ENCODE peak calls at places on chromosomes 16 and 17, in five cellular contexts. S, X, H, A and O are unnamed samples.

GRCh38 chr16:82694239-82694874 is 67.6 kb downstream of the CDH13 start:
- DNase-seq in A (no peak), S (no peak), X (no peak), H (no peak), O (no peak)

GRCh38 chr16:2895813-2896212 is 12.8 kb downstream of the FLYWCH2 start:
- DNase-seq in H (no peak), A (peak), S (no peak), X (no peak), O (no peak)

GRCh38 chr16:82195917-82196494 is 26.0 kb upstream of the MPHOSPH6 start:
- DNase-seq in X (no peak), A (no peak), H (no peak), S (no peak), O (no peak)

GRCh38 chr16:68074850-68075249 is 10.3 kb upstream of the NFATC3 start:
- DNase-seq in X (peak), H (no peak), S (no peak), A (no peak), O (no peak)

GRCh38 chr16:22721497-22722100 is 92.4 kb upstream of the HS3ST2 start:
- DNase-seq in S (no peak), H (no peak), X (no peak), A (no peak), O (peak)

GRCh38 chr17:73498176-73498575 is 146.1 kb downstream of the SDK2 start:
- DNase-seq in S (no peak), X (no peak), A (no peak), H (no peak), O (no peak)

GRCh38 chr17:78240012-78240655 is 8.7 kb downstream of the TMEM235 start:
- DNase-seq in H (no peak), S (no peak), A (no peak), X (no peak), O (no peak)

GRCh38 chr17:37259030-37259735 is 116.6 kb upstream of the C17orf78 start:
- DNase-seq in A (no peak), H (no peak), X (no peak), S (no peak), O (no peak)

GRCh38 chr16:65489531-65490023 is 367.7 kb upstream of the CDH11 start:
- DNase-seq in S (no peak), H (no peak), A (no peak), X (no peak), O (peak)

GRCh38 chr17:80146121-80147034 is 550 bp downstream of the EIF4A3 start:
- DNase-seq in A (no peak), H (peak), S (no peak), X (no peak), O (peak)
- TF ChIP-seq FOXM1 in A (no peak), H (no peak), S (no peak), X (no peak), O (no peak)

GRCh38 chr16:87133112-87133850 is 183.9 kb downstream of the C16orf95 start:
- DNase-seq in X (no peak), S (no peak), H (no peak), A (no peak), O (no peak)
- TF ChIP-seq FOXM1 in X (no peak), S (no peak), H (no peak), A (no peak), O (no peak)

GRCh38 chr17:40417609-40418427 is at the start of gene TOP2A:
- DNase-seq in S (peak), H (peak), A (peak), X (peak), O (peak)

GRCh38 chr17:40416671-40417070 is 1.0 kb downstream of the TOP2A start:
- DNase-seq in H (no peak), S (no peak), A (no peak), X (no peak), O (no peak)

GRCh38 chr17:40412880-40413279 is 4.8 kb downstream of the TOP2A start:
- DNase-seq in X (no peak), H (no peak), A (no peak), S (no peak), O (no peak)

GRCh38 chr17:40417258-40417608 is 463 bp downstream of the TOP2A start:
- DNase-seq in S (peak), X (no peak), A (peak), H (peak), O (no peak)

GRCh38 chr17:40415390-40415789 is 2.3 kb downstream of the TOP2A start:
- DNase-seq in A (peak), H (peak), X (no peak), S (no peak), O (peak)
- TF ChIP-seq FOXM1 in A (no peak), H (no peak), X (no peak), S (no peak), O (no peak)

GRCh38 chr17:12643812-12644211 is 21.9 kb upstream of the MYOCD start:
- DNase-seq in S (no peak), A (no peak), H (no peak), X (no peak), O (no peak)
- TF ChIP-seq FOXM1 in S (no peak), A (no peak), H (no peak), X (no peak), O (no peak)

GRCh38 chr17:47714773-47715396 is 18.2 kb upstream of the TBX21 start:
- DNase-seq in S (no peak), X (peak), A (no peak), H (no peak), O (no peak)
- TF ChIP-seq FOXM1 in S (no peak), X (no peak), A (no peak), H (no peak), O (no peak)

DNA sequence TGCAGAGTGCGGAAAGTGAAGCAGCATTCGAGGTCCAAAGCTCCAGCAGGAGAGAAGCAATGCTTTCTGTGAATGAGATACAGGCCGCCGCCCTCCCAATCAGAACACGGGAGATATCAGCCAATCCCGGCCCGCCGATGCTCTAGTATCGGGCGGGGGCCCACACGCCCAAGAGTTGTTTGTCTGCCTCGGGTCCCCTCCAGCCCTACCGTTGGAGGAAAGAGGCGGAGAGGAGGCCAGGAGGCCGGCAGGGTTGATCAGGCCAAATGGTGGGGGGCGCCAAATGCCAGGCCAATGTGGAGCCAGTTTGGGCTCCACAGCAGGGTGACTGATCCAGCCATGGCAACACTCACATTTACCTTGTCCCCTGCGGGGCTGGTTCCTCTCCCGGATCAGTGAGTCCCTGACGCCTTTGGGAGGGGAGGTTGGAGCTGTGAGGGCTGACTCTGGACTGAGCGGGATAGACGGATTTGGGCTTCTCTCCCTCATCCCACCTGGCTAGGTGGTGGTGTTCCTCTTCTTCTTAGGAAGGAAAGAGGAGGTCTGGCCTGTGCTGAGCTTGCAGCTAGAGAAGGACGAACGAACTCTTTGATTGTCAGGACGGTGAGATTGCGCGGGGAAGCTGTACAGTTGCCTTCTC is 10.4 kb upstream of the CUEDC1 start:
- DNase-seq in X (no peak), S (no peak), A (no peak), H (no peak), O (no peak)
- TF ChIP-seq FOXM1 in X (no peak), S (no peak), A (no peak), H (no peak), O (no peak)

GRCh38 chr16:31464781-31465260 is 5.5 kb downstream of the ARMC5 start:
- DNase-seq in H (no peak), S (no peak), A (no peak), X (no peak), O (no peak)
- TF ChIP-seq FOXM1 in H (no peak), S (no peak), A (no peak), X (no peak), O (no peak)

GRCh38 chr17:44759096-44759915 is 518 bp downstream of the ADAM11 start:
- DNase-seq in A (no peak), H (no peak), X (no peak), S (peak), O (peak)

GRCh38 chr17:44761932-44762810 is 3.4 kb downstream of the ADAM11 start:
- DNase-seq in A (no peak), S (no peak), X (no peak), H (no peak), O (no peak)

GRCh38 chr17:44758414-44759095 is at the start of gene ADAM11:
- DNase-seq in A (no peak), H (no peak), X (no peak), S (peak), O (peak)

GRCh38 chr17:44759916-44760243 is 1.1 kb downstream of the ADAM11 start:
- DNase-seq in X (no peak), S (no peak), H (no peak), A (no peak), O (no peak)

GRCh38 chr17:44760474-44761308 is 1.9 kb downstream of the ADAM11 start:
- DNase-seq in A (no peak), H (no peak), X (no peak), S (no peak), O (peak)
- TF ChIP-seq FOXM1 in A (no peak), H (no peak), X (no peak), S (no peak), O (no peak)

DNA sequence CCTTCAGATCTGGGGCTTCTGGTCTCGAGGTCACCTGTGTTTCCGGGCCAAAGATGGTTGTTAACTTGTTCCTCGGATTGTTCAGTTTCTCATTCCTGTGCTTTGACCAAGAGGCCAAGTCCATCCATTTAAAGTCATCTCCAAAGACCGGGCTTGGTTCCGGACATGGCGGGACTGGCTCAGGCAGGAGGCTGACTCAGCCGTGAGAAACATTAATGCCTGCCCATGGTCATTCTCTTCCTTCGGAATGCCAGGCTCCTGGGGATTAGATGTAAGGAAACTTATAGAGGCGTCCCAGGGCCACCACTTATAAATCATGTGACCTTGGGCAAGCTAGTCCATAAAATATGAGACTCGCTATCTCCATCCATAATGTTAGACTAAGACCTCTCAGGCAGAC is 13.6 kb upstream of the NKD1 start:
- DNase-seq in S (no peak), X (no peak), H (no peak), A (no peak), O (no peak)
- TF ChIP-seq FOXM1 in S (no peak), X (no peak), H (no peak), A (no peak), O (no peak)